ENCODE peak calls at places on chromosome 19, in seven cellular contexts. W, K, T, Q, Z, F and V are unnamed samples.

GRCh38 chr19:459724-460511 is 915 bp downstream of the SHC2 start:
- DNase-seq in T (peak), W (peak), F (no peak), Q (no peak), K (peak), Z (peak), V (no peak)

GRCh38 chr19:32178401-32178800 is 167.0 kb upstream of the ZNF507 start:
- DNase-seq in K (peak), T (no peak), Q (no peak), Z (no peak), F (no peak), W (no peak), V (no peak)

GRCh38 chr19:49085868-49086232 is 599 bp downstream of the SNRNP70 start:
- DNase-seq in W (no peak), K (no peak), T (no peak), Z (no peak), F (no peak), Q (no peak), V (no peak)

GRCh38 chr19:29841559-29842367 is 30.0 kb downstream of the CCNE1 start:
- DNase-seq in T (no peak), W (peak), K (peak), F (no peak), Q (no peak), Z (no peak), V (no peak)

GRCh38 chr19:8366121-8366581 is 2.2 kb downstream of the ANGPTL4 start:
- DNase-seq in F (no peak), T (no peak), W (no peak), K (no peak), Q (no peak), Z (peak), V (no peak)

GRCh38 chr19:42401365-42402303 is 11.5 kb upstream of the CNFN start:
- DNase-seq in F (peak), T (peak), Z (peak), W (peak), Q (peak), K (peak), V (peak)

GRCh38 chr19:12092065-12092867 is 27.7 kb downstream of the ZNF844 start:
- DNase-seq in F (peak), Z (peak), T (peak), W (peak), Q (peak), K (peak), V (peak)

GRCh38 chr19:41933131-41933458 is 4.8 kb upstream of the ERFL start:
- DNase-seq in Z (no peak), T (no peak), K (no peak), W (no peak), Q (no peak), F (no peak), V (no peak)